ENCODE peak calls at places on chromosomes 11 and 22, in five cellular contexts. I, Q, S, R and B are unnamed samples.

GRCh38 chr11:5369793-5370192 is 13.8 kb upstream of the OR51M1 start:
- DNase-seq in I (no peak), Q (peak; percentile 75), S (no peak), R (no peak), B (no peak)

GRCh38 chr11:113242767-113243397 is 71.5 kb upstream of the TTC12 start:
- DNase-seq in I (peak; percentile 66), Q (no peak), S (no peak), R (no peak), B (no peak)

GRCh38 chr22:46050916-46051614 is 74.1 kb upstream of the WNT7B start:
- DNase-seq in I (no peak), Q (no peak), S (peak; percentile 63), R (no peak), B (no peak)

GRCh38 chr11:31783264-31783663 is 27.9 kb downstream of the PAX6 start:
- DNase-seq in I (no peak), Q (no peak), S (no peak), R (no peak), B (no peak)

GRCh38 chr22:28923826-28924732 is 40.7 kb downstream of the ZNRF3 start:
- DNase-seq in I (no peak), Q (no peak), S (no peak), R (no peak), B (no peak)

GRCh38 chr11:112255075-112255739 is 5.5 kb downstream of the PLET1 start:
- DNase-seq in I (peak; percentile 8), Q (no peak), S (no peak), R (no peak), B (no peak)

GRCh38 chr11:18844753-18845367 is 53.3 kb upstream of the PTPN5 start:
- DNase-seq in I (no peak), Q (no peak), S (no peak), R (no peak), B (no peak)

GRCh38 chr11:57072640-57073039 is 83.9 kb downstream of the OR5AK2 start:
- DNase-seq in I (no peak), Q (peak; percentile 88), S (no peak), R (no peak), B (no peak)

GRCh38 chr11:97989121-97989520 is 1031.6 kb upstream of the CNTN5 start:
- DNase-seq in I (no peak), Q (no peak), S (no peak), R (no peak), B (no peak)

GRCh38 chr11:2523821-2524391 is 79.1 kb downstream of the KCNQ1 start:
- DNase-seq in I (no peak), Q (no peak), S (peak; percentile 51), R (no peak), B (no peak)

GRCh38 chr11:73152861-73153483 is 10.9 kb upstream of the FCHSD2 start:
- DNase-seq in I (no peak), Q (no peak), S (peak; percentile 33), R (no peak), B (peak; percentile 18)

GRCh38 chr11:40149721-40150120 is 1309.7 kb downstream of the LRRC4C start:
- DNase-seq in I (no peak), Q (no peak), S (no peak), R (no peak), B (no peak)

GRCh38 chr11:126332221-126332711 is 23.2 kb upstream of the ST3GAL4 start:
- DNase-seq in I (peak; percentile 26), Q (peak; percentile 50), S (peak; percentile 81), R (no peak), B (no peak)

GRCh38 chr11:134283461-134284230 is 7.5 kb downstream of the GLB1L3 start:
- DNase-seq in I (no peak), Q (no peak), S (no peak), R (no peak), B (no peak)

GRCh38 chr11:58688779-58689503 is 42.8 kb downstream of the GLYAT start:
- DNase-seq in I (no peak), Q (no peak), S (no peak), R (no peak), B (no peak)

GRCh38 chr22:40757071-40757470 is 62.1 kb downstream of the SLC25A17 start:
- DNase-seq in I (no peak), Q (no peak), S (no peak), R (no peak), B (no peak)

GRCh38 chr11:116697639-116698038 is 75.1 kb downstream of the BUD13 start:
- DNase-seq in I (no peak), Q (no peak), S (peak; percentile 41), R (no peak), B (no peak)

GRCh38 chr22:24730864-24731263 is 43.7 kb downstream of the PIWIL3 start:
- DNase-seq in I (no peak), Q (no peak), S (no peak), R (no peak), B (no peak)

GRCh38 chr11:124602751-124603150 is 8.5 kb upstream of the PANX3 start:
- DNase-seq in I (no peak), Q (no peak), S (no peak), R (no peak), B (no peak)